ENCODE peak calls at places on chromosomes 4 and X, in ten cellular contexts. J is anterior cingulate cortex; S is endothelial cell; B is T-helper 1 cell; E is HTR-8/SVneo; O is substantia nigra; Y is PC-3; M is AG10803; H is mammary epithelial cell; T is stimulated activated naive CD4-positive, alpha-beta T cell treated with Interleukin-2 at 50 U/mL for 16 hours. C is an unnamed sample.

GRCh38 chr4:169615467-169616106 is 3.2 kb upstream of the NEK1 start:
- DNase-seq in M (peak), B (no peak), J (no peak), Y (peak), T (peak), O (no peak), H (peak), E (no peak), S (no peak), C (no peak)

GRCh38 chr4:10054571-10055041 is 33.3 kb upstream of the SLC2A9 start:
- DNase-seq in O (no peak), T (no peak), E (no peak), Y (no peak), B (no peak), H (peak), J (no peak), S (no peak), M (no peak), C (no peak)

GRCh38 chr4:185359767-185360446 is 35.8 kb downstream of the LRP2BP start:
- DNase-seq in B (no peak), O (no peak), M (no peak), Y (no peak), T (no peak), H (no peak), J (no peak), E (no peak), S (no peak), C (no peak)

GRCh38 chr4:40255722-40256281 is 59.0 kb downstream of the RHOH start:
- DNase-seq in M (peak), O (no peak), S (no peak), B (no peak), J (no peak), Y (peak), T (no peak), H (peak), E (peak), C (no peak)

GRCh38 chr4:48546336-48546735 is 56.3 kb downstream of the ZAR1 start:
- DNase-seq in Y (peak), E (peak), T (no peak), J (no peak), M (peak), S (peak), H (peak), B (peak), O (peak), C (no peak)

GRCh38 chrX:16743604-16744325 is 24.4 kb downstream of the SYAP1 start:
- DNase-seq in E (peak), B (no peak), H (peak), Y (peak), M (peak), S (no peak), J (no peak), O (no peak), T (no peak), C (no peak)

GRCh38 chr4:170599894-170600293 is 510.1 kb upstream of the AADAT start:
- DNase-seq in M (no peak), J (no peak), S (no peak), T (no peak), Y (no peak), B (no peak), E (no peak), H (peak), O (no peak), C (no peak)

GRCh38 chr4:129641179-129641578 is 545.2 kb downstream of the C4orf33 start:
- DNase-seq in M (peak), J (no peak), E (peak), O (peak), T (peak), Y (peak), B (peak), S (peak), H (peak), C (peak)

GRCh38 chr4:123350191-123350544 is 46.4 kb upstream of the SPRY1 start:
- DNase-seq in J (no peak), B (no peak), Y (peak), S (peak), E (no peak), M (no peak), H (peak), T (no peak), O (no peak), C (no peak)

GRCh38 chrX:130079824-130080406 is 30.4 kb downstream of the ELF4 start:
- DNase-seq in E (no peak), M (peak), Y (peak), T (peak), H (peak), S (peak), J (peak), O (peak), B (peak), C (peak)

GRCh38 chr4:176256921-176257320 is 12.1 kb downstream of the ASB5 start:
- DNase-seq in E (no peak), M (no peak), B (no peak), H (peak), S (no peak), Y (no peak), J (no peak), T (no peak), O (no peak), C (no peak)

GRCh38 chrX:134013092-134013497 is 27.7 kb upstream of the GPC3 start:
- DNase-seq in Y (peak), J (no peak), E (no peak), H (peak), S (no peak), M (peak), O (no peak), B (no peak), T (no peak), C (no peak)

GRCh38 chrX:134186362-134187121 is 50.4 kb upstream of the CCDC160 start:
- DNase-seq in H (peak), S (no peak), O (no peak), T (peak), M (no peak), E (no peak), Y (peak), J (no peak), B (peak), C (no peak)

GRCh38 chr4:2932951-2933565 is 30.1 kb downstream of the NOP14 start:
- DNase-seq in B (no peak), H (no peak), E (no peak), O (no peak), M (no peak), Y (no peak), S (no peak), J (no peak), T (peak), C (no peak)

GRCh38 chrX:154717824-154718223 is 33.1 kb downstream of the GAB3 start:
- DNase-seq in J (no peak), Y (peak), S (no peak), T (no peak), H (no peak), E (peak), M (peak), O (no peak), B (no peak), C (peak)

GRCh38 chrX:21723097-21723496 is 34.8 kb downstream of the SMPX start:
- DNase-seq in S (peak), E (no peak), O (no peak), M (peak), Y (peak), H (peak), T (no peak), J (no peak), B (no peak), C (no peak)

GRCh38 chrX:39196192-39197102 is 395.2 kb downstream of the MID1IP1 start:
- DNase-seq in O (no peak), E (no peak), S (no peak), T (peak), B (peak), H (peak), M (peak), J (no peak), Y (peak), C (no peak)

GRCh38 chrX:7330551-7330950 is 182.6 kb upstream of the PUDP start:
- DNase-seq in M (peak), H (no peak), Y (no peak), E (no peak), O (no peak), S (no peak), T (no peak), J (no peak), B (no peak), C (no peak)

GRCh38 chrX:22800360-22800759 is 199.4 kb upstream of the DDX53 start:
- DNase-seq in O (no peak), J (no peak), B (no peak), T (no peak), S (no peak), E (peak), Y (peak), M (peak), H (peak), C (no peak)

GRCh38 chr4:119692001-119692400 is 63.4 kb upstream of the PDE5A start:
- DNase-seq in B (no peak), J (no peak), E (no peak), M (peak), S (no peak), H (peak), Y (peak), T (no peak), O (no peak), C (no peak)

GRCh38 chr4:164768516-164768915 is 14.6 kb downstream of the SMIM31 start:
- DNase-seq in M (peak), T (no peak), S (no peak), H (no peak), J (no peak), O (no peak), E (no peak), Y (peak), B (no peak), C (no peak)

GRCh38 chr4:159077702-159078495 is 25.0 kb upstream of the RAPGEF2 start:
- DNase-seq in M (no peak), H (peak), J (no peak), S (no peak), E (no peak), B (no peak), O (no peak), T (no peak), Y (peak), C (no peak)

GRCh38 chrX:102637561-102637960 is 13.7 kb upstream of the GPRASP1 start:
- DNase-seq in E (no peak), B (no peak), O (no peak), S (no peak), Y (no peak), H (no peak), J (no peak), T (no peak), M (no peak), C (no peak)

GRCh38 chr4:168741281-168742173 is 244.7 kb downstream of the PALLD start:
- DNase-seq in E (no peak), M (no peak), S (no peak), O (peak), B (no peak), T (no peak), H (no peak), Y (no peak), J (no peak), C (no peak)

GRCh38 chr4:18559492-18559891 is 537.9 kb upstream of the LCORL start:
- DNase-seq in T (no peak), O (no peak), B (no peak), H (no peak), M (no peak), E (no peak), S (no peak), Y (no peak), J (no peak), C (no peak)

GRCh38 chr4:80367737-80368136 is 32.2 kb downstream of the CFAP299 start:
- DNase-seq in J (no peak), M (peak), B (no peak), O (no peak), S (no peak), E (no peak), H (peak), T (no peak), Y (peak), C (no peak)

GRCh38 chrX:132216806-132217202 is 2.4 kb downstream of the RAP2C start:
- DNase-seq in E (no peak), B (peak), S (no peak), T (peak), M (peak), O (no peak), Y (peak), J (no peak), H (peak), C (no peak)

GRCh38 chr4:113758361-113758760 is 3.2 kb downstream of the CAMK2D start:
- DNase-seq in O (no peak), S (no peak), E (peak), M (peak), H (peak), B (no peak), J (no peak), Y (peak), T (no peak), C (no peak)

GRCh38 chr4:22170353-22170752 is 221.8 kb upstream of the KCNIP4 start:
- DNase-seq in M (peak), J (no peak), S (no peak), H (peak), E (peak), B (no peak), O (no peak), Y (peak), T (no peak), C (no peak)

GRCh38 chr4:122232633-122233032 is 80.5 kb downstream of the BLTP1 start:
- DNase-seq in T (no peak), E (no peak), M (no peak), B (no peak), O (no peak), Y (no peak), H (no peak), J (no peak), S (no peak), C (no peak)

GRCh38 chr4:81021526-81021944 is 9.0 kb upstream of the BMP3 start:
- DNase-seq in O (no peak), M (no peak), H (peak), S (no peak), B (no peak), E (no peak), T (no peak), Y (peak), J (no peak), C (no peak)

GRCh38 chr4:41098093-41098492 is 116.2 kb downstream of the APBB2 start:
- DNase-seq in O (no peak), T (no peak), B (no peak), H (no peak), J (no peak), E (no peak), S (no peak), Y (no peak), M (no peak), C (no peak)

C was measured in glutamatergic neuron.